ENCODE peak calls at places on chromosomes 7 and 10, in ten cellular contexts. S is uterus, M is suprapubic skin, R is AG04450, L is tibial artery, K is A549, D is K562, T is neural progenitor cell, I is heart right ventricle, W is fibroblast of lung. U is an unnamed sample. For H3K9me3, the result is how much of the 10 kb centered on the place peaks cover.

GRCh38 chr7:44309271-44310091 is 15.9 kb downstream of the CAMK2B start:
- DNase-seq in S (no peak), M (peak), R (no peak), L (no peak), K (no peak), D (peak), T (peak), I (peak), W (peak), U (no peak)

GRCh38 chr7:35839860-35840854 is 39.3 kb downstream of the SEPTIN7 start:
- DNase-seq in S (no peak), M (no peak), R (peak), L (no peak), K (peak), D (no peak), T (no peak), I (no peak), W (peak), U (peak)

GRCh38 chr7:40008218-40008815 is 58.3 kb downstream of the CDK13 start:
- DNase-seq in S (no peak), M (no peak), R (peak), L (no peak), K (peak), D (no peak), T (no peak), I (no peak), W (peak), U (no peak)

GRCh38 chr7:712601-713457 is 13.7 kb upstream of the DNAAF5 start:
- DNase-seq in S (no peak), M (peak), R (no peak), L (no peak), K (no peak), D (no peak), T (peak), I (no peak), W (no peak), U (no peak)

GRCh38 chr10:116594525-116595035 is 3.8 kb downstream of the PNLIPRP1 start:
- DNase-seq in S (no peak), M (no peak), R (no peak), L (no peak), K (no peak), D (no peak), T (no peak), I (no peak), W (no peak), U (no peak)

GRCh38 chr10:114262478-114262877 is 23.4 kb downstream of the VWA2 start:
- DNase-seq in S (no peak), M (no peak), R (no peak), L (no peak), K (no peak), D (no peak), T (peak), I (no peak), W (no peak), U (no peak)

GRCh38 chr10:3745582-3745981 is 39.4 kb downstream of the KLF6 start:
- DNase-seq in S (no peak), M (no peak), R (no peak), L (no peak), K (no peak), D (no peak), T (peak), I (no peak), W (no peak), U (no peak)

GRCh38 chr10:97332586-97333350 is 1.8 kb downstream of the FRAT2 start:
- DNase-seq in S (peak), M (no peak), R (peak), L (peak), K (peak), D (peak), T (peak), I (no peak), W (peak), U (no peak)

GRCh38 chr7:131600578-131600977 is 44.1 kb upstream of the PODXL start:
- DNase-seq in S (no peak), M (no peak), R (peak), L (no peak), K (peak), D (no peak), T (peak), I (no peak), W (no peak), U (no peak)

GRCh38 chr10:80460399-80461207 is 6.5 kb downstream of the TSPAN14 start:
- DNase-seq in S (peak), M (peak), R (no peak), L (no peak), K (no peak), D (no peak), T (peak), I (no peak), W (peak), U (no peak)

GRCh38 chr10:43044444-43045245 is 32.2 kb upstream of the RET start:
- DNase-seq in S (no peak), M (peak), R (no peak), L (no peak), K (no peak), D (no peak), T (peak), I (no peak), W (no peak), U (no peak)

GRCh38 chr7:47461161-47461560 is 120.8 kb downstream of the TNS3 start:
- DNase-seq in S (no peak), M (no peak), R (no peak), L (no peak), K (no peak), D (no peak), T (no peak), I (peak), W (no peak), U (no peak)

GRCh38 chr10:76839276-76839675 is 798.3 kb downstream of the KCNMA1 start:
- DNase-seq in S (peak), M (no peak), R (no peak), L (no peak), K (no peak), D (no peak), T (no peak), I (no peak), W (peak), U (no peak)

GRCh38 chr10:132665946-132666732 is 119.8 kb downstream of the NKX6-2 start:
- DNase-seq in S (no peak), M (no peak), R (peak), L (no peak), K (peak), D (peak), T (no peak), I (no peak), W (peak), U (no peak)

GRCh38 chr10:52226448-52226847 is 87.6 kb upstream of the DKK1 start:
- DNase-seq in S (no peak), M (no peak), R (no peak), L (no peak), K (no peak), D (no peak), T (no peak), I (no peak), W (peak), U (no peak)

GRCh38 chr10:67608001-67608400 is 88.0 kb downstream of the CTNNA3 start:
- DNase-seq in S (no peak), M (no peak), R (no peak), L (no peak), K (no peak), D (no peak), T (no peak), I (no peak), W (no peak), U (no peak)

GRCh38 chr10:17066000-17066399 is 63.6 kb downstream of the CUBN start:
- DNase-seq in S (no peak), M (no peak), R (no peak), L (no peak), K (no peak), D (no peak), T (no peak), I (no peak), W (no peak), U (no peak)

GRCh38 chr7:23184709-23185354 is 3.0 kb downstream of the NUP42 start:
- DNase-seq in S (peak), M (no peak), R (no peak), L (peak), K (peak), D (peak), T (peak), I (no peak), W (peak), U (no peak)

GRCh38 chr7:17042211-17042610 is 160.4 kb upstream of the AGR3 start:
- DNase-seq in S (no peak), M (no peak), R (no peak), L (no peak), K (no peak), D (no peak), T (no peak), I (no peak), W (no peak), U (no peak)

GRCh38 chr10:129079705-129080104 is 387.3 kb upstream of the MGMT start:
- DNase-seq in S (no peak), M (no peak), R (no peak), L (peak), K (no peak), D (no peak), T (peak), I (peak), W (no peak), U (no peak)

GRCh38 chr10:97207756-97208346 is 22.1 kb upstream of the SLIT1 start:
- DNase-seq in S (no peak), M (no peak), R (no peak), L (no peak), K (no peak), D (no peak), T (no peak), I (no peak), W (no peak), U (no peak)

GRCh38 chr10:100978121-100978895 is 9.0 kb downstream of the MRPL43 start:
- DNase-seq in S (peak), M (peak), R (no peak), L (no peak), K (no peak), D (no peak), T (no peak), I (no peak), W (no peak), U (no peak)

GRCh38 chr10:120466006-120466405 is 9.0 kb downstream of the PLPP4 start:
- DNase-seq in S (no peak), M (no peak), R (no peak), L (no peak), K (no peak), D (no peak), T (no peak), I (no peak), W (no peak), U (no peak)

GRCh38 chr10:20954519-20954918 is 57.4 kb upstream of the NEBL start:
- DNase-seq in S (no peak), M (no peak), R (no peak), L (no peak), K (no peak), D (no peak), T (peak), I (no peak), W (no peak), U (no peak)

GRCh38 chr7:131501422-131501821 is 55.0 kb downstream of the PODXL start:
- DNase-seq in S (no peak), M (no peak), R (peak), L (no peak), K (no peak), D (no peak), T (no peak), I (no peak), W (peak), U (no peak)

GRCh38 chr7:484365-485101 is 35.1 kb downstream of the PDGFA start:
- DNase-seq in S (no peak), M (no peak), R (no peak), L (peak), K (no peak), D (no peak), T (no peak), I (no peak), W (no peak), U (no peak)

GRCh38 chr7:34838329-34838728 is 180.3 kb downstream of the NPSR1 start:
- DNase-seq in S (no peak), M (no peak), R (no peak), L (no peak), K (no peak), D (no peak), T (no peak), I (no peak), W (no peak), U (no peak)

GRCh38 chr10:9301554-9301953 is 1247.1 kb downstream of the GATA3 start:
- DNase-seq in S (no peak), M (no peak), R (no peak), L (no peak), K (no peak), D (no peak), T (no peak), I (no peak), W (no peak), U (no peak)

GRCh38 chr7:18086165-18087030 is 58.8 kb upstream of the PRPS1L1 start:
- DNase-seq in S (peak), M (no peak), R (no peak), L (peak), K (peak), D (peak), T (peak), I (peak), W (no peak), U (no peak)

GRCh38 chr10:72679838-72680241 is 12.1 kb upstream of the MCU start:
- DNase-seq in S (no peak), M (no peak), R (no peak), L (no peak), K (peak), D (no peak), T (no peak), I (no peak), W (no peak), U (no peak)
- H3K27ac ChIP-seq in S (no peak), M (no peak), R (no peak), L (no peak), K (peak), D (no peak), T (no peak), I (no peak), W (no peak), U (no peak)

DNA sequence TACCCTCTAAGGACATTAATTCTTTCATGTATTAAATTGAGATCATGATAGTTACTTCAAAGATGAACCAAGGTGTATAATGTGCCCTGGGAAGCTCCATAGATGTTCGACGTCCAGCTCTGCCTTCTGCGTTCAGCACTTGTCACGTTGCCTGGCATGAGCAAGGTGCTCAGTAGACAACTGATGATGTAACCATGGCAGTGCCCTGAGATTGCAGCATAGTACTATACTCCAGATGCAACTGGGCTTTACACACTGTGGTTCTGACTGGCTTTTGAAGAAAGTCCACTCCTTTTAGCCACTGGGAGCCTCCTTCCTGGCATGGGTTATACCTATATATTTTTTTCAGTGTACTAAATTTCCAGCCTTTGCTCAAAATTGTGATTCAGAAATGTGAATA is 355.8 kb upstream of the SORCS1 start:
- DNase-seq in S (no peak), M (no peak), R (no peak), L (no peak), K (no peak), D (no peak), T (no peak), I (no peak), W (no peak), U (no peak)
- H3K9me3 ChIP-seq in S (under half), M (under half), R (under half), L (under half), K (under half), D (under half), T (under half), I (under half), W (under half), U (under half)

DNA sequence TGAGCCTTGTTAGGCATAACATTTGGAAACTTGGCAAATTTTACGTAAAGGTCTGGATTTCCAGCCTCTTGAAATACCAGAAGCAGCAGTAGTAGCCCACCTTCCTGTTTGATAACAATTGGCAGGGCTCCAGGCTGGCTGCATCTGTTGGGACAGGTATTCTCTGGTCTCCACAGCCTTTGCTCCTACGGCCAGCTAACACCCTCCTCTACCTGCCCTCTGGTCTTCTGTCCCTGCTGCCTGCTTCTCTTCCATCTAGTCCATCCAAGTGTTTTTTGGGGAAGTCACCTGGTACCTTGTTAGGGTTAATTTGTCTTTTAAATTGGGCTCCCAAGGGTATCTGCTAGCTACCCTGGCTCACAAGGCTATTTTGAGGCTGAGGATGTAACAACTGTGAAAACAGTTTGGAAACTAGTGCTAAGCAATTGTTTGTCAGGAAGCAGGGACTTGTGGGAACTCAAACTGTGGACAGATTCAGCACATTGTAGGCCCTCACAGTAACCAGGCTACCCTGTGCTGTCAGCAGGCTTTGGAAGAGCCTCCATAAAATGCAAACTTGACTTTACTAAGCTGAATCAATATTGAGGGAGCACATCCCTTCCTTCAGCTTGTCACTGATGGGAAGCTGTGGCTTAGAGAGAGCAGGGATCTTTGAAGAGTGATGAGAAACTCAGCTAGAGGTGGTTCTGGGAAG is 8.5 kb downstream of the RPS24 start:
- DNase-seq in S (no peak), M (no peak), R (no peak), L (no peak), K (no peak), D (no peak), T (no peak), I (no peak), W (no peak), U (peak)
- H3K27ac ChIP-seq in S (no peak), M (no peak), R (peak), L (no peak), K (no peak), D (peak), T (peak), I (no peak), W (no peak), U (peak)

DNA sequence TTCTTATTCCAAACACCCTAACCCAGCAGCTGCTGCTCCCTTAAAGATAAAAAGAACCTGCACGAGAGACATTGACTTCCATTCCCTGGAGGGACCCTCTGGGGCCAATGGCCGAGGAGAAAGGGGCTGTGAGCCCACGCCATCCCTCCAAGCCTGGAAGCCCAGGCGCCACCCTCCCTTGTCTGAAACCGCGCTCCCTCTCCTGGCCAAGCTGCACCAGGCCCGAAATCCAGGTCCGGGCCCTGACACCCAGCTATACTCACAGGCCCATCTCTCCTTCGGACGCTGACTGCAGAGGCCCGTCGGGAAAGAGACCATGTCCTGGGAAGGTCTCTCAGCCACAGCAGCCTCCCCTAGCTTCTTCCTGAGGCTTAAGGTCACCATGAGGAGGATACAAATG is 196.5 kb downstream of the PTPRN2 start:
- DNase-seq in S (no peak), M (no peak), R (no peak), L (no peak), K (no peak), D (no peak), T (no peak), I (no peak), W (no peak), U (no peak)
- H3K9me3 ChIP-seq in S (under half), M (under half), R (half or more), L (under half), K (under half), D (under half), T (under half), I (under half), W (under half), U (under half)

GRCh38 chr10:59361659-59362183 is 628 bp downstream of the FAM13C start:
- DNase-seq in S (no peak), M (no peak), R (no peak), L (no peak), K (no peak), D (no peak), T (no peak), I (no peak), W (no peak), U (no peak)

GRCh38 chr10:59362184-59362966 is at the start of gene FAM13C:
- DNase-seq in S (peak), M (peak), R (no peak), L (peak), K (peak), D (no peak), T (peak), I (peak), W (peak), U (no peak)

GRCh38 chr10:59363446-59363958 is 1.2 kb upstream of the FAM13C start:
- DNase-seq in S (no peak), M (no peak), R (no peak), L (no peak), K (no peak), D (no peak), T (no peak), I (no peak), W (no peak), U (no peak)

GRCh38 chr10:59360605-59361515 is 1.5 kb downstream of the FAM13C start:
- DNase-seq in S (no peak), M (no peak), R (no peak), L (no peak), K (no peak), D (no peak), T (peak), I (no peak), W (no peak), U (no peak)

GRCh38 chr10:59362991-59363390 is 642 bp upstream of the FAM13C start:
- DNase-seq in S (peak), M (peak), R (no peak), L (peak), K (peak), D (no peak), T (peak), I (peak), W (peak), U (no peak)
- H3K27ac ChIP-seq in S (peak), M (peak), R (no peak), L (peak), K (no peak), D (no peak), T (no peak), I (peak), W (no peak), U (no peak)

DNA sequence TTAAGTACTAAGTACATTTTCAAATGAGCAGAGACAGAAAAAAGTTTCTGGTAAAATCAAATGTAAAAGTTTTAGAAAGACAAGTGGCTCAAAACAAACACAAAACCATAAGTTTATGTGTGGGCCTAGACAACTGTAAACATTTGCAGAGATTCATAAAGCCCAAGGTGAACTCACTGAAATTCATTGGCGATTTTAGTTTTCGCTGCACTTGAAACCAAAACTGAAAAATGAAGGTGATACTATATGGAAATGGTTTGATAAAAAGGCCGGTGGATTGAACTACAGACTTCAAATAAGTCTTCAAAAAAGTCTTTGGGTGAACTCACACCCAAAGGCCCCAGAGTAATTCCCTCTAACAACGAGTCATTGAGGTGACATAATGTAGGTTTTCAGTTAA is 1184.9 kb upstream of the C7orf33 start:
- DNase-seq in S (no peak), M (no peak), R (no peak), L (no peak), K (no peak), D (no peak), T (no peak), I (no peak), W (no peak), U (no peak)
- H3K9me3 ChIP-seq in S (under half), M (under half), R (under half), L (under half), K (under half), D (under half), T (under half), I (under half), W (under half), U (under half)

DNA sequence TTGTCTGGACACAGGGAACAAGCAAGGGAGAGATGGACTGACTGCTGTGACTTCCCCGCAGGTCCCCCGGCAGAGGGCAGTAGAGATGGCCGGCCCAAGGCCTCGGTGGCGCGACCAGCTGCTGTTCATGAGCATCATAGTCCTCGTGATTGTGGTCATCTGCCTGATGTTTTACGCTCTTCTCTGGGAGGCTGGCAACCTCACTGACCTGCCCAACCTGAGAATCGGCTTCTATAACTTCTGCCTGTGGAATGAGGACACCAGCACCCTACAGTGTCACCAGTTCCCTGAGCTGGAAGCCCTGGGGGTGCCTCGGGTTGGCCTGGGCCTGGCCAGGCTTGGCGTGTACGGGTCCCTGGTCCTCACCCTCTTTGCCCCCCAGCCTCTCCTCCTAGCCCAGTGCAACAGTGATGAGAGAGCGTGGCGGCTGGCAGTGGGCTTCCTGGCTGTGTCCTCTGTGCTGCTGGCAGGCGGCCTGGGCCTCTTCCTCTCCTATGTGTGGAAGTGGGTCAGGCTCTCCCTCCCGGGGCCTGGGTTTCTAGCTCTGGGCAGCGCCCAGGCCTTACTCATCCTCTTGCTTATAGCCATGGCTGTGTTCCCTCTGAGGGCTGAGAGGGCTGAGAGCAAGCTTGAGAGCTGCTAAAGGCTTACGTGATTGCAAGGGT is 6.0 kb downstream of the CYREN start:
- DNase-seq in S (no peak), M (no peak), R (no peak), L (no peak), K (peak), D (peak), T (no peak), I (peak), W (no peak), U (peak)
- H3K27ac ChIP-seq in S (peak), M (no peak), R (no peak), L (no peak), K (no peak), D (no peak), T (no peak), I (peak), W (no peak), U (no peak)

U was measured in Karpas-422.